ENCODE peak calls at places on chromosomes 12 and 14, in five cellular contexts. F is upper lobe of left lung, Q is tibial artery, O is mesothelial cell of epicardium, M is fibroblast of lung. V is an unnamed sample.

GRCh38 chr14:54446201-54446693 is 5.1 kb upstream of the CNIH1 start:
- DNase-seq in Q (no peak), M (peak), F (no peak), O (peak), V (no peak)

GRCh38 chr12:57896139-57896436 is 45.3 kb upstream of the ATP23 start:
- DNase-seq in F (no peak), M (no peak), O (no peak), Q (no peak), V (no peak)

GRCh38 chr12:83827193-83827592 is 1085.4 kb downstream of the SLC6A15 start:
- DNase-seq in M (no peak), Q (no peak), O (no peak), F (no peak), V (no peak)

GRCh38 chr12:4388032-4388431 is 8.5 kb upstream of the FGF23 start:
- DNase-seq in Q (no peak), O (no peak), F (no peak), M (no peak), V (no peak)

GRCh38 chr14:99233222-99234035 is 38.6 kb downstream of the BCL11B start:
- DNase-seq in M (no peak), Q (no peak), F (no peak), O (no peak), V (no peak)

GRCh38 chr12:129401572-129401971 is 502.3 kb downstream of the TMEM132D start:
- DNase-seq in M (no peak), O (no peak), F (no peak), Q (no peak), V (no peak)

GRCh38 chr12:5200276-5201087 is 156.8 kb downstream of the KCNA5 start:
- DNase-seq in Q (peak), M (no peak), F (peak), O (peak), V (peak)

GRCh38 chr12:127911289-127911688 is 355.7 kb upstream of the TMEM132C start:
- DNase-seq in F (no peak), M (no peak), O (no peak), Q (no peak), V (no peak)

GRCh38 chr14:73264896-73265720 is 27.8 kb downstream of the PAPLN start:
- DNase-seq in Q (no peak), M (no peak), O (no peak), F (no peak), V (no peak)

GRCh38 chr14:103805708-103806107 is 41.7 kb downstream of the PPP1R13B start:
- DNase-seq in O (no peak), F (no peak), Q (no peak), M (no peak), V (no peak)

GRCh38 chr14:79256311-79256879 is 954.9 kb downstream of the DIO2 start:
- DNase-seq in M (no peak), F (no peak), Q (no peak), O (no peak), V (no peak)

GRCh38 chr12:46209914-46210834 is 58.7 kb downstream of the SLC38A1 start:
- DNase-seq in Q (no peak), M (peak), O (no peak), F (peak), V (no peak)

GRCh38 chr14:20742132-20742531 is 3.6 kb upstream of the EDDM3A start:
- DNase-seq in Q (no peak), O (no peak), M (no peak), F (no peak), V (no peak)

GRCh38 chr12:4119157-4119761 is 154.3 kb upstream of the CCND2 start:
- DNase-seq in Q (no peak), O (peak), F (no peak), M (no peak), V (no peak)

GRCh38 chr12:4245446-4245845 is 28.1 kb upstream of the CCND2 start:
- DNase-seq in M (no peak), F (no peak), Q (no peak), O (no peak), V (no peak)

GRCh38 chr12:48815281-48816110 is 2.8 kb upstream of the CACNB3 start:
- DNase-seq in M (peak), Q (peak), O (peak), F (peak), V (peak)

GRCh38 chr12:124392271-124392990 is 97.5 kb downstream of the RFLNA start:
- DNase-seq in M (peak), F (peak), Q (peak), O (no peak), V (no peak)

GRCh38 chr14:102342238-102342637 is 20.5 kb downstream of the CINP start:
- DNase-seq in F (no peak), Q (no peak), M (no peak), O (no peak), V (no peak)
- TF ChIP-seq CTCF in F (no peak), Q (no peak), M (no peak), O (no peak), V (no peak)

DNA sequence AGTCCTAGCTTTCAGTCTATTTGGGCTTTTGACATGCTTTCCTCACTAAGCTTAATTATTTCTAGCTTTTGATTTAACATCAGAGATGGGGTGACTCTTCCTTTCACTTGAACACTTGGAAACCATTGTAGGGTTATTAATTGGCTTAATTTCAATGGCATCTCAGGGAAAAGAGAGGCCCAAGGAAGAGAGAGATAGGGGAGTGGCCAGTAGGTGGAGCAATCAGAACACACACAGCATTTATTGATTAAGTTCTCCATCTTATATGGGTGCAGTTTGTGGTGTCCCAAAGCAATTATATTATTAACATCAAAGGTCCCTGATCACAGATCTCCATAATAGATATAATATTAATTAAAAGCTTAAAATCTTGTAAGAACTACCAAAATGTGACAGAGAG is 1466.1 kb upstream of the SEL1L start:
- DNase-seq in F (no peak), M (no peak), O (no peak), Q (no peak), V (no peak)
- TF ChIP-seq CTCF in F (no peak), M (peak), O (no peak), Q (no peak), V (peak)

GRCh38 chr14:33951183-33951840 is 438 bp upstream of the EGLN3 start:
- DNase-seq in Q (no peak), O (no peak), M (no peak), F (no peak), V (no peak)
- TF ChIP-seq CTCF in Q (no peak), O (no peak), M (no peak), F (no peak), V (no peak)

GRCh38 chr12:64273527-64274403 is 51.7 kb upstream of the KICS2 start:
- DNase-seq in O (no peak), Q (no peak), F (no peak), M (no peak), V (no peak)
- TF ChIP-seq CTCF in O (no peak), Q (no peak), F (peak), M (peak), V (peak)

GRCh38 chr14:77864580-77864979 is 64.7 kb downstream of the ADCK1 start:
- DNase-seq in F (no peak), Q (no peak), M (no peak), O (no peak), V (no peak)

GRCh38 chr14:77861201-77861600 is 61.3 kb downstream of the ADCK1 start:
- DNase-seq in F (no peak), Q (no peak), M (no peak), O (no peak), V (no peak)

GRCh38 chr14:77859934-77860570 is 60.1 kb downstream of the ADCK1 start:
- DNase-seq in M (no peak), O (no peak), F (no peak), Q (no peak), V (no peak)

GRCh38 chr14:77864085-77864484 is 64.2 kb downstream of the ADCK1 start:
- DNase-seq in F (no peak), M (no peak), Q (no peak), O (no peak), V (no peak)

DNA sequence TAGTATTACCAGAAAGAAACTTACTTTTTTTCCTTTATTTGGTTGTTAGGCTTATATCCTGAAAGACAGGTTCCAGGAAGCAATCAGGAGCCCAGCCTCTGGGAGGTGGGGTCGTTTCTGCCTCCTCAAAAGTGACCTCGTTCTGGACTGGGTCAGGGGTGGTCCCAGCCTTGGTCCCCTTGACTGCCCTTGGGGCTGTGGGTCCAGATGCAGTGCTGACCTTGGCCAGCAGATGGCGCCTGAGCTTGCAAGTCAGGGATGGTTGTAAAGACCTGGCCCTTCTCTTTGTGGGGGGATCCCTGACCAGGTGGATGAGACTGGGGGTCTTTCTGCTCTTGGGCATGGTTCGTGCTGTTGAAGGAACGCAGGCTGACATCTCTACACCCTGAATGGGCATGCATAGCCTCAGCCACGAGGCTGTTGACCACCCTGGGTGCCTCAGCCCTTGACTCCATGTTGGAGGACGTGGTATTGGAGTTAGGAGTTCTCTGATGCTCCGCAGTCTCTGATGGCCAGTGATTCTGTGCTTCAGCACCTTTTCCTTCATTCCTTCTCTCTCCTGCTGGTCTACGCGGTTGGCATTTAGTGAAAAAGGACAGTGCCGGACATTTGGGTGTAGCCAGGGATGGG is 62.4 kb downstream of the ADCK1 start:
- DNase-seq in O (peak), M (peak), Q (peak), F (peak), V (peak)
- TF ChIP-seq CTCF in O (peak), M (peak), Q (peak), F (peak), V (peak)

GRCh38 chr12:17511369-17511768 is 578.6 kb downstream of the RERGL start:
- DNase-seq in F (no peak), Q (no peak), O (no peak), M (no peak), V (no peak)
- TF ChIP-seq CTCF in F (no peak), Q (no peak), O (no peak), M (no peak), V (no peak)

GRCh38 chr12:90991952-90992465 is 12.8 kb downstream of the EPYC start:
- DNase-seq in Q (no peak), M (no peak), F (no peak), O (no peak), V (no peak)

GRCh38 chr12:90984114-90984513 is 20.7 kb downstream of the EPYC start:
- DNase-seq in O (no peak), F (no peak), Q (no peak), M (no peak), V (no peak)

GRCh38 chr12:90987520-90987919 is 17.3 kb downstream of the EPYC start:
- DNase-seq in O (no peak), M (no peak), F (no peak), Q (no peak), V (no peak)

GRCh38 chr12:90989617-90990232 is 15.0 kb downstream of the EPYC start:
- DNase-seq in F (no peak), Q (no peak), O (no peak), M (no peak), V (no peak)

GRCh38 chr12:90987101-90987500 is 17.7 kb downstream of the EPYC start:
- DNase-seq in O (no peak), Q (no peak), F (no peak), M (peak), V (no peak)
- TF ChIP-seq CTCF in O (no peak), Q (no peak), F (no peak), M (no peak), V (no peak)

DNA sequence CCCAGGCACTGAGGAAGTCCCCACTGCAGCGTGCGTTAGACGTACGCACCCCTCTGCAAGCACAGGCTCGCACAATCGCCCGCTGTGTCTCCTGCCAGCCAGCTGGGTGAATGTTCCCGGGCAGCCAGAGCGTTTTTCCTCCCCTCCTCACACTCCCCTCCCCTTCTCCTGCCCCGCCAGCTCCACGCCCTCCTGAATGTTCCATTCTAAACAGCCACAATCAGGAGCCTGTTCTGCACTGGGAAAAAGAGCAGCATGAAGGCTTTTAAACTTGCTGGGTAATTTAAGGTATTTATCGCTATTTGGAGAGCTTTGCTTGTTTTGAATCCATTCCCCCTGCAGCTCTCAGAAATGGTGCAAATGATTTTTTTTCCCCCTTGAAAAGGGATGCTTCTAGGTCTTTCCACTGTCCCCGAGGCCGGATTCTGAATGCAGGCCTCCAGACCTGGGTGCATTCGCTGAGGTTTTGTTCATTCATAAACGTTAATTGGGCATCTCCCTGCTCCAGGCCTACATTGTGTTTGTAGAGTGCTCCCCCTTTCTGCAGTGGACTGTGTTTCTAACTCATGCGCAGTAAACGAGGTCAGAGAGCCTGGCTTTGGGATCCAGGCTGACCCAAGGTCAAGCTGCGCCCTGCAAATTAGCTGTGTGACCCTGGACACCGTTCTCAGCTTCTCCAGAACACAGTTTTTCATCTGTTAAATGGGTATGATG is 212.5 kb downstream of the CHST11 start:
- DNase-seq in Q (no peak), M (no peak), F (peak), O (no peak), V (no peak)
- TF ChIP-seq CTCF in Q (no peak), M (peak), F (no peak), O (no peak), V (peak)

GRCh38 chr12:69258655-69259054 is 19.3 kb downstream of the CPSF6 start:
- DNase-seq in O (no peak), M (no peak), F (no peak), Q (no peak), V (no peak)

GRCh38 chr12:69252033-69252432 is 12.7 kb downstream of the CPSF6 start:
- DNase-seq in Q (no peak), O (no peak), F (no peak), M (peak), V (no peak)

GRCh38 chr12:69254857-69255256 is 15.5 kb downstream of the CPSF6 start:
- DNase-seq in Q (no peak), O (no peak), F (no peak), M (no peak), V (no peak)

GRCh38 chr12:69254046-69254445 is 14.7 kb downstream of the CPSF6 start:
- DNase-seq in F (no peak), Q (no peak), M (peak), O (no peak), V (no peak)
- TF ChIP-seq CTCF in F (peak), Q (peak), M (peak), O (peak), V (peak)